ENCODE peak calls at places on chromosomes 5 and 9, in four cellular contexts. One of them, this sample, is unnamed.

GRCh38 chr5:15500326-15500958 is 462 bp downstream of the FBXL7 start:
- DNase-seq in epithelial cell of esophagus: peak; percentile 31
- DNase-seq in neural progenitor cell: peak; percentile 68
- DNase-seq in mesenchymal stem cell: peak; percentile 66
- DNase-seq in this sample: peak; percentile 56

GRCh38 chr9:111961011-111961410 is 64.4 kb downstream of the UGCG start:
- DNase-seq in epithelial cell of esophagus: peak; percentile 48
- DNase-seq in neural progenitor cell: no peak
- DNase-seq in mesenchymal stem cell: no peak
- DNase-seq in this sample: peak; percentile 45

GRCh38 chr5:41157272-41157671 is 56.1 kb downstream of the C6 start:
- DNase-seq in epithelial cell of esophagus: no peak
- DNase-seq in neural progenitor cell: no peak
- DNase-seq in mesenchymal stem cell: no peak
- DNase-seq in this sample: no peak

GRCh38 chr9:95027914-95028854 is 289.3 kb downstream of the FANCC start:
- DNase-seq in epithelial cell of esophagus: no peak
- DNase-seq in neural progenitor cell: no peak
- DNase-seq in mesenchymal stem cell: no peak
- DNase-seq in this sample: no peak

GRCh38 chr5:148620696-148621095 is 33.6 kb downstream of the HTR4 start:
- DNase-seq in epithelial cell of esophagus: no peak
- DNase-seq in neural progenitor cell: no peak
- DNase-seq in mesenchymal stem cell: no peak
- DNase-seq in this sample: peak; percentile 13

GRCh38 chr5:135426102-135427082 is 20.8 kb downstream of the DCANP1 start:
- DNase-seq in epithelial cell of esophagus: peak; percentile 68
- DNase-seq in neural progenitor cell: peak; percentile 58
- DNase-seq in mesenchymal stem cell: peak; percentile 58
- DNase-seq in this sample: peak; percentile 57

GRCh38 chr5:21862986-21863385 is 990.2 kb downstream of the CDH12 start:
- DNase-seq in epithelial cell of esophagus: no peak
- DNase-seq in neural progenitor cell: no peak
- DNase-seq in mesenchymal stem cell: no peak
- DNase-seq in this sample: no peak

GRCh38 chr5:36214434-36214833 is 27.3 kb downstream of the NADK2 start:
- DNase-seq in epithelial cell of esophagus: no peak
- DNase-seq in neural progenitor cell: no peak
- DNase-seq in mesenchymal stem cell: no peak
- DNase-seq in this sample: no peak

GRCh38 chr9:98081477-98082219 is 25.1 kb downstream of the NANS start:
- DNase-seq in epithelial cell of esophagus: peak; percentile 77
- DNase-seq in neural progenitor cell: no peak
- DNase-seq in mesenchymal stem cell: peak; percentile 46
- DNase-seq in this sample: peak; percentile 56

GRCh38 chr9:79567671-79568098 is 4.1 kb upstream of the TLE4 start:
- DNase-seq in epithelial cell of esophagus: peak; percentile 57
- DNase-seq in neural progenitor cell: no peak
- DNase-seq in mesenchymal stem cell: no peak
- DNase-seq in this sample: no peak

GRCh38 chr5:148060881-148061280 is 2.9 kb upstream of the SPINK5 start:
- DNase-seq in epithelial cell of esophagus: peak; percentile 54
- DNase-seq in neural progenitor cell: no peak
- DNase-seq in mesenchymal stem cell: no peak
- DNase-seq in this sample: no peak

GRCh38 chr9:137444106-137444790 is 3.1 kb upstream of the ENTPD8 start:
- DNase-seq in epithelial cell of esophagus: no peak
- DNase-seq in neural progenitor cell: no peak
- DNase-seq in mesenchymal stem cell: no peak
- DNase-seq in this sample: no peak

GRCh38 chr5:171857537-171857936 is 71.9 kb downstream of the SMIM23 start:
- DNase-seq in epithelial cell of esophagus: no peak
- DNase-seq in neural progenitor cell: peak; percentile 85
- DNase-seq in mesenchymal stem cell: no peak
- DNase-seq in this sample: no peak

GRCh38 chr9:68785965-68786364 is 80.9 kb downstream of the PIP5K1B start:
- DNase-seq in epithelial cell of esophagus: no peak
- DNase-seq in neural progenitor cell: no peak
- DNase-seq in mesenchymal stem cell: no peak
- DNase-seq in this sample: peak; percentile 68

GRCh38 chr9:82273121-82273520 is 284.5 kb downstream of the SPATA31D1 start:
- DNase-seq in epithelial cell of esophagus: peak; percentile 15
- DNase-seq in neural progenitor cell: no peak
- DNase-seq in mesenchymal stem cell: no peak
- DNase-seq in this sample: no peak

GRCh38 chr5:152271420-152271819 is 133.7 kb downstream of the NMUR2 start:
- DNase-seq in epithelial cell of esophagus: peak; percentile 38
- DNase-seq in neural progenitor cell: peak; percentile 59
- DNase-seq in mesenchymal stem cell: no peak
- DNase-seq in this sample: no peak

GRCh38 chr5:93601433-93602175 is 18.6 kb downstream of the NR2F1 start:
- DNase-seq in epithelial cell of esophagus: no peak
- DNase-seq in neural progenitor cell: peak; percentile 17
- DNase-seq in mesenchymal stem cell: peak; percentile 34
- DNase-seq in this sample: no peak

GRCh38 chr9:11158063-11158462 is 545.3 kb upstream of the PTPRD start:
- DNase-seq in epithelial cell of esophagus: no peak
- DNase-seq in neural progenitor cell: no peak
- DNase-seq in mesenchymal stem cell: no peak
- DNase-seq in this sample: no peak

GRCh38 chr9:8762676-8763075 is 963.1 kb upstream of the DMAC1 start:
- DNase-seq in epithelial cell of esophagus: no peak
- DNase-seq in neural progenitor cell: peak; percentile 36
- DNase-seq in mesenchymal stem cell: no peak
- DNase-seq in this sample: no peak

GRCh38 chr5:94849821-94850736 is 231.6 kb downstream of the SLF1 start:
- DNase-seq in epithelial cell of esophagus: peak; percentile 69
- DNase-seq in neural progenitor cell: peak; percentile 75
- DNase-seq in mesenchymal stem cell: peak; percentile 76
- DNase-seq in this sample: peak; percentile 40

GRCh38 chr9:120783611-120784047 is 9.6 kb downstream of the FBXW2 start:
- DNase-seq in epithelial cell of esophagus: peak; percentile 86
- DNase-seq in neural progenitor cell: no peak
- DNase-seq in mesenchymal stem cell: peak; percentile 87
- DNase-seq in this sample: no peak

GRCh38 chr5:135028791-135029467 is 5.1 kb downstream of the PITX1 start:
- DNase-seq in epithelial cell of esophagus: no peak
- DNase-seq in neural progenitor cell: peak; percentile 68
- DNase-seq in mesenchymal stem cell: no peak
- DNase-seq in this sample: no peak

GRCh38 chr5:139131062-139131856 is 66.9 kb downstream of the SIL1 start:
- DNase-seq in epithelial cell of esophagus: no peak
- DNase-seq in neural progenitor cell: peak; percentile 49
- DNase-seq in mesenchymal stem cell: peak; percentile 54
- DNase-seq in this sample: no peak

DNA sequence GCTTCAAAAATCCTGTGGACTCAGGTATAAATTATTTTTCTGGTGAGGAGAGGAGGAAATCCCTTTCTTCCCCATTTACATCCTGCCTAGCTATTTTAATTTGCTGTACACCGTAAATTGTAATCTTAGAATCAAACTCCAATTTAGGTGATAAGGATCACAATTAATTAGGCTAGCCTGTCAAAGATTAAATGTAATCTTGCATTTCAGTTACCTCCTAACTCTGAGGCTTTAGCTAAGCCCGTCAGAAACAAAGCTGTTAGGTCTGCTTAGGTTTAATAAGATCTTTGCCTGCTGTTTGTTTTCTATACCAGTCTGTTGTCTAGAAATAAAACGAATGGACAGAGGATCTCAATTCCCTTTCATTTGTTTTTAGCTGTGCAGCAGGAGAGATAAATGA is 51.5 kb downstream of the PIK3R1 start:
- DNase-seq in epithelial cell of esophagus: no peak
- DNase-seq in neural progenitor cell: peak; percentile 35
- DNase-seq in mesenchymal stem cell: no peak
- DNase-seq in this sample: no peak
- H3K4me3 ChIP-seq in epithelial cell of esophagus: no peak overlapping the region
- H3K4me3 ChIP-seq in neural progenitor cell: no peak overlapping the region
- H3K4me3 ChIP-seq in mesenchymal stem cell: no peak overlapping the region
- H3K4me3 ChIP-seq in this sample: no peak overlapping the region

GRCh38 chr5:3601060-3601710 is 5.6 kb downstream of the IRX1 start:
- DNase-seq in epithelial cell of esophagus: no peak
- DNase-seq in neural progenitor cell: peak; percentile 53
- DNase-seq in mesenchymal stem cell: no peak
- DNase-seq in this sample: no peak

GRCh38 chr5:3602713-3603502 is 7.3 kb downstream of the IRX1 start:
- DNase-seq in epithelial cell of esophagus: no peak
- DNase-seq in neural progenitor cell: peak; percentile 67
- DNase-seq in mesenchymal stem cell: no peak
- DNase-seq in this sample: no peak

GRCh38 chr5:3600106-3600997 is 4.7 kb downstream of the IRX1 start:
- DNase-seq in epithelial cell of esophagus: no peak
- DNase-seq in neural progenitor cell: peak; percentile 88
- DNase-seq in mesenchymal stem cell: no peak
- DNase-seq in this sample: no peak

GRCh38 chr5:3604501-3604900 is 8.9 kb downstream of the IRX1 start:
- DNase-seq in epithelial cell of esophagus: peak; percentile 51
- DNase-seq in neural progenitor cell: no peak
- DNase-seq in mesenchymal stem cell: no peak
- DNase-seq in this sample: no peak

DNA sequence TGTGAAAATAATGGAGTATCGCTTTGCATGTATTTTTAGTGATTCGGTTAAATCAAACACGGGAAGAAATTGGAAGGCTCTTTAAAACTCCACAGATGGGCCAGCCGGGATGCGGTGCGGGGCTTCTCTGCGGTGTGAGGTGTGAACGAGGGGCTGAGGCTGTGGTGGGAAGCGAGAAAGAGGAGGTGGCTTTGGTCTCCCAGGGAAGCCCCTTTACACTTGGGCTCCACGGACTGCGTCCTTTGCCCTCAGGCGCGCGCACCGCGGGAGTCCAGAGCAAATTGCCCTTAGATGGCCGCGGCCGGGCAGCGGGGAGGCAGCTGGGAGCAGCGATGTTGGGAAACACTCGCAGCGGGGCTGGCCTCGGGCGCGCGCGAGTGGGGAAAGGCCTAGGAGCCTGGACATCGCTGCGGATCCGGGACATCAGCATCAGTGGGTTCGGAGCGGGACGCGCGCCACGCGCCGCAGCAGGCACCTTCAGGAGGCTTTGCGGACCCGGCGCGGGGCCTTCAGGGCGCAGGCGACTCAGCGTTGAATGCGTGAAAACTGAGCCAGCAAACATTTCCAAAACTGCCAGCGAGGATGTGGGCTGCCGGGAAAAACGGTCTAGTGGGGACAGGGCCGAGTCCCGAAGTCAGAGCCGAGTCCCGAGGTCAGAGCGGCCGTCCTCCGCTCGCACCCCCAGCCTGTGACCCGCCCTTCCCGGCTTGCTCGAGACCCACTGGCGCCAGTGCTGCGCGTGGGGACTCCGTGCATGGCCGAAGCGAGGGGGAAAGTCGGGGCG is 6.5 kb downstream of the IRX1 start:
- DNase-seq in epithelial cell of esophagus: no peak
- DNase-seq in neural progenitor cell: peak; percentile 59
- DNase-seq in mesenchymal stem cell: no peak
- DNase-seq in this sample: no peak
- H3K4me3 ChIP-seq in epithelial cell of esophagus: no peak overlapping the region
- H3K4me3 ChIP-seq in neural progenitor cell: peak overlapping the region; percentile 49
- H3K4me3 ChIP-seq in mesenchymal stem cell: no peak overlapping the region
- H3K4me3 ChIP-seq in this sample: no peak overlapping the region

DNA sequence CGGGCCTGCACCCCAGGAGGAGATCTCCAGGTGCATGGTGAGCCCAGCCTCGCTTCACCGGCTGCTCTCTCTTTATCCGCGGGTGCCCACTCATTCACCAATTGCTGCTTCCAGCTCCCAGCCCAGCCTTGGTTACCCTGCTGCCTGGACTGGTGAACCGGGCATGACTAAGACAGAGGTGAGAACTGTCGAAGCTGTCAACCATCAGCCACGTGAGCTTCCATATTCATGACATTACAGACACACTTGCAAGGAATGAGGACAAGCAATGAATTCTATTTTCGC is 220.5 kb downstream of the ROR2 start:
- DNase-seq in epithelial cell of esophagus: no peak
- DNase-seq in neural progenitor cell: no peak
- DNase-seq in mesenchymal stem cell: no peak
- DNase-seq in this sample: no peak
- H3K4me3 ChIP-seq in epithelial cell of esophagus: no peak overlapping the region
- H3K4me3 ChIP-seq in neural progenitor cell: no peak overlapping the region
- H3K4me3 ChIP-seq in mesenchymal stem cell: no peak overlapping the region
- H3K4me3 ChIP-seq in this sample: no peak overlapping the region

GRCh38 chr9:18457498-18457897 is 16.5 kb upstream of the ADAMTSL1 start:
- DNase-seq in epithelial cell of esophagus: peak; percentile 58
- DNase-seq in neural progenitor cell: no peak
- DNase-seq in mesenchymal stem cell: no peak
- DNase-seq in this sample: no peak

GRCh38 chr9:18461496-18461895 is 12.5 kb upstream of the ADAMTSL1 start:
- DNase-seq in epithelial cell of esophagus: peak; percentile 50
- DNase-seq in neural progenitor cell: no peak
- DNase-seq in mesenchymal stem cell: no peak
- DNase-seq in this sample: no peak

GRCh38 chr9:18463991-18464390 is 10.0 kb upstream of the ADAMTSL1 start:
- DNase-seq in epithelial cell of esophagus: peak; percentile 76
- DNase-seq in neural progenitor cell: no peak
- DNase-seq in mesenchymal stem cell: no peak
- DNase-seq in this sample: no peak

GRCh38 chr9:18456624-18457237 is 17.2 kb upstream of the ADAMTSL1 start:
- DNase-seq in epithelial cell of esophagus: no peak
- DNase-seq in neural progenitor cell: no peak
- DNase-seq in mesenchymal stem cell: no peak
- DNase-seq in this sample: no peak

GRCh38 chr9:18459958-18460584 is 13.9 kb upstream of the ADAMTSL1 start:
- DNase-seq in epithelial cell of esophagus: peak; percentile 96
- DNase-seq in neural progenitor cell: no peak
- DNase-seq in mesenchymal stem cell: peak; percentile 37
- DNase-seq in this sample: peak; percentile 85
- H3K4me3 ChIP-seq in epithelial cell of esophagus: peak overlapping the region; percentile 21
- H3K4me3 ChIP-seq in neural progenitor cell: no peak overlapping the region
- H3K4me3 ChIP-seq in mesenchymal stem cell: no peak overlapping the region
- H3K4me3 ChIP-seq in this sample: no peak overlapping the region

GRCh38 chr5:158573829-158574228 is 525.9 kb downstream of the EBF1 start:
- DNase-seq in epithelial cell of esophagus: no peak
- DNase-seq in neural progenitor cell: no peak
- DNase-seq in mesenchymal stem cell: no peak
- DNase-seq in this sample: no peak
- H3K4me3 ChIP-seq in epithelial cell of esophagus: no peak overlapping the region
- H3K4me3 ChIP-seq in neural progenitor cell: no peak overlapping the region
- H3K4me3 ChIP-seq in mesenchymal stem cell: no peak overlapping the region
- H3K4me3 ChIP-seq in this sample: no peak overlapping the region

GRCh38 chr5:64818245-64818644 is 49.5 kb downstream of the CWC27 start:
- DNase-seq in epithelial cell of esophagus: no peak
- DNase-seq in neural progenitor cell: no peak
- DNase-seq in mesenchymal stem cell: no peak
- DNase-seq in this sample: peak; percentile 66

GRCh38 chr5:64811050-64811640 is 42.4 kb downstream of the CWC27 start:
- DNase-seq in epithelial cell of esophagus: peak; percentile 66
- DNase-seq in neural progenitor cell: peak; percentile 60
- DNase-seq in mesenchymal stem cell: peak; percentile 71
- DNase-seq in this sample: peak; percentile 65

GRCh38 chr5:64814073-64814472 is 45.3 kb downstream of the CWC27 start:
- DNase-seq in epithelial cell of esophagus: no peak
- DNase-seq in neural progenitor cell: no peak
- DNase-seq in mesenchymal stem cell: no peak
- DNase-seq in this sample: no peak
- H3K4me3 ChIP-seq in epithelial cell of esophagus: no peak overlapping the region
- H3K4me3 ChIP-seq in neural progenitor cell: no peak overlapping the region
- H3K4me3 ChIP-seq in mesenchymal stem cell: no peak overlapping the region
- H3K4me3 ChIP-seq in this sample: no peak overlapping the region

This sample was measured in endothelial cell of umbilical vein.